ENCODE peak calls at places on chromosome 15, in six cellular contexts. C is occipital lobe; Z is activated CD8-positive, alpha-beta T cell treated with anti-CD3 and anti-CD28 coated beads, Interleukin-2, amount 10 ng/mL, durations not matched to agents 7 days and 5 days; J is NCI-H460; X is naive thymus-derived CD4-positive, alpha-beta T cell; Y is chondrocyte. O is an unnamed sample.

GRCh38 chr15:31609243-31609642 is 282.6 kb downstream of the KLF13 start:
- DNase-seq in C (no peak), Z (no peak), J (no peak), X (no peak), Y (no peak), O (no peak)

GRCh38 chr15:93001881-93002280 is 87.1 kb downstream of the RGMA start:
- DNase-seq in C (no peak), Z (no peak), J (no peak), X (no peak), Y (no peak), O (no peak)

GRCh38 chr15:45314960-45315359 is 62.9 kb downstream of the SLC28A2 start:
- DNase-seq in C (no peak), Z (peak), J (no peak), X (no peak), Y (no peak), O (no peak)

GRCh38 chr15:55872471-55872870 is 120.9 kb downstream of the NEDD4 start:
- DNase-seq in C (no peak), Z (no peak), J (no peak), X (no peak), Y (no peak), O (no peak)

GRCh38 chr15:77528290-77528967 is 104.3 kb downstream of the LINGO1 start:
- DNase-seq in C (no peak), Z (no peak), J (no peak), X (no peak), Y (peak), O (no peak)

GRCh38 chr15:26051771-26052685 is 188.9 kb upstream of the ATP10A start:
- DNase-seq in C (no peak), Z (no peak), J (no peak), X (no peak), Y (no peak), O (no peak)

GRCh38 chr15:59035157-59035556 is 47.7 kb downstream of the RNF111 start:
- DNase-seq in C (no peak), Z (no peak), J (no peak), X (no peak), Y (no peak), O (no peak)

GRCh38 chr15:89669941-89670340 is 9.2 kb downstream of the PLIN1 start:
- DNase-seq in C (no peak), Z (no peak), J (no peak), X (no peak), Y (no peak), O (no peak)

GRCh38 chr15:36501063-36501678 is 78.3 kb upstream of the CDIN1 start:
- DNase-seq in C (peak), Z (peak), J (peak), X (peak), Y (no peak), O (peak)

GRCh38 chr15:43887901-43888300 is 61.1 kb downstream of the WDR76 start:
- DNase-seq in C (no peak), Z (no peak), J (no peak), X (no peak), Y (no peak), O (no peak)

GRCh38 chr15:74631935-74632560 is 16.4 kb downstream of the CLK3 start:
- DNase-seq in C (peak), Z (peak), J (peak), X (peak), Y (no peak), O (peak)

GRCh38 chr15:41881925-41882688 is 11.7 kb downstream of the SPTBN5 start:
- DNase-seq in C (no peak), Z (no peak), J (no peak), X (no peak), Y (peak), O (no peak)

GRCh38 chr15:69665641-69666091 is 213.0 kb downstream of the RPLP1 start:
- DNase-seq in C (no peak), Z (peak), J (no peak), X (no peak), Y (no peak), O (no peak)

GRCh38 chr15:99423186-99424130 is 142.3 kb upstream of the MEF2A start:
- DNase-seq in C (no peak), Z (no peak), J (no peak), X (no peak), Y (peak), O (no peak)

GRCh38 chr15:53811530-53811929 is 52.1 kb upstream of the WDR72 start:
- DNase-seq in C (no peak), Z (no peak), J (peak), X (no peak), Y (no peak), O (no peak)

GRCh38 chr15:64938192-64938591 is 26.5 kb downstream of the ANKDD1A start:
- DNase-seq in C (no peak), Z (peak), J (peak), X (no peak), Y (no peak), O (no peak)

GRCh38 chr15:70066004-70066403 is 31.7 kb downstream of the TLE3 start:
- DNase-seq in C (no peak), Z (no peak), J (no peak), X (no peak), Y (no peak), O (no peak)

GRCh38 chr15:49847937-49848823 is 227.3 kb downstream of the DTWD1 start:
- DNase-seq in C (no peak), Z (no peak), J (peak), X (no peak), Y (no peak), O (no peak)

GRCh38 chr15:22954798-22955543 is 25.2 kb downstream of the CYFIP1 start:
- DNase-seq in C (no peak), Z (no peak), J (no peak), X (no peak), Y (no peak), O (no peak)

O was measured in COLO829.